ENCODE peak calls at places on chromosome 1, in seven cellular contexts. S, Y, X, G, Z, U and K are unnamed samples.
A peak's percentile ranks its signal among the peaks of the same experiment; 100 is the strongest.

GRCh38 chr1:85940621-85941306 is 215.8 kb downstream of the COL24A1 start:
- DNase-seq in S (no peak), Y (no peak), X (no peak), G (no peak), Z (no peak), U (no peak), K (no peak)

GRCh38 chr1:38859561-38860463 is at the start of gene RRAGC:
- DNase-seq in S (peak; percentile 98), Y (peak; percentile 98), X (peak; percentile 100), G (peak; percentile 97), Z (peak; percentile 98), U (peak; percentile 93), K (peak; percentile 99)

GRCh38 chr1:160837558-160838205 is 25.0 kb downstream of the CD244 start:
- DNase-seq in S (peak; percentile 76), Y (peak; percentile 63), X (no peak), G (peak; percentile 29), Z (peak; percentile 7), U (no peak), K (peak; percentile 67)

GRCh38 chr1:110021285-110021684 is 13.1 kb upstream of the STRIP1 start:
- DNase-seq in S (no peak), Y (no peak), X (no peak), G (no peak), Z (no peak), U (no peak), K (no peak)

GRCh38 chr1:207079706-207080246 is 8.9 kb upstream of the C4BPB start:
- DNase-seq in S (no peak), Y (no peak), X (no peak), G (no peak), Z (no peak), U (no peak), K (no peak)

GRCh38 chr1:228555074-228555989 is 68.2 kb downstream of the RNF187 start:
- DNase-seq in S (peak; percentile 42), Y (no peak), X (no peak), G (no peak), Z (no peak), U (no peak), K (no peak)

GRCh38 chr1:215606564-215607168 is 39.6 kb downstream of the KCTD3 start:
- DNase-seq in S (no peak), Y (no peak), X (no peak), G (no peak), Z (no peak), U (no peak), K (no peak)

GRCh38 chr1:213464786-213465460 is 413.9 kb downstream of the RPS6KC1 start:
- DNase-seq in S (no peak), Y (no peak), X (no peak), G (no peak), Z (no peak), U (no peak), K (no peak)

GRCh38 chr1:156654700-156655099 is 12.8 kb downstream of the BCAN start:
- DNase-seq in S (no peak), Y (no peak), X (no peak), G (no peak), Z (no peak), U (peak; percentile 40), K (no peak)

GRCh38 chr1:160169553-160170399 is 18.4 kb downstream of the ATP1A4 start:
- DNase-seq in S (no peak), Y (no peak), X (peak; percentile 30), G (peak; percentile 67), Z (no peak), U (no peak), K (peak; percentile 29)

GRCh38 chr1:230827801-230828200 is 40.5 kb downstream of the C1orf198 start:
- DNase-seq in S (no peak), Y (no peak), X (no peak), G (no peak), Z (no peak), U (no peak), K (no peak)

GRCh38 chr1:226993676-226994356 is 53.7 kb downstream of the COQ8A start:
- DNase-seq in S (no peak), Y (no peak), X (no peak), G (peak; percentile 24), Z (no peak), U (no peak), K (no peak)